ENCODE peak calls at places on chromosomes 5 and 9, in seven cellular contexts. A is mammary epithelial cell, P is neural progenitor cell, C is suprapubic skin, F is heart left ventricle, B is lower lobe of right lung, I is right atrium auricular region. G is an unnamed sample.

GRCh38 chr5:119397518-119398380 is 41.9 kb downstream of the TNFAIP8 start:
- DNase-seq in B (no peak), A (peak), P (no peak), I (no peak), C (no peak), F (no peak), G (peak)

GRCh38 chr9:87676976-87677775 is 48.7 kb upstream of the CTSL start:
- DNase-seq in F (no peak), A (no peak), B (no peak), I (peak), C (no peak), P (no peak), G (no peak)

GRCh38 chr9:136856078-136856474 is 3.9 kb downstream of the MAMDC4 start:
- DNase-seq in F (no peak), B (no peak), P (no peak), I (no peak), C (no peak), A (no peak), G (no peak)

GRCh38 chr9:130854835-130855234 is 19.8 kb downstream of the ABL1 start:
- DNase-seq in A (no peak), P (no peak), F (no peak), B (no peak), C (peak), I (no peak), G (no peak)

GRCh38 chr9:101226803-101227202 is 158.0 kb downstream of the BAAT start:
- DNase-seq in A (no peak), F (no peak), B (no peak), I (no peak), C (no peak), P (no peak), G (no peak)

GRCh38 chr5:164504141-164504772 is 998.8 kb downstream of the MAT2B start:
- DNase-seq in F (no peak), I (no peak), P (peak), A (peak), B (no peak), C (no peak), G (peak)

GRCh38 chr5:124741711-124742496 is 4.5 kb downstream of the ZNF608 start:
- DNase-seq in C (no peak), F (no peak), A (peak), I (no peak), B (no peak), P (peak), G (peak)

GRCh38 chr5:164235176-164235914 is 729.9 kb downstream of the MAT2B start:
- DNase-seq in A (no peak), I (no peak), C (no peak), P (no peak), F (no peak), B (no peak), G (peak)

GRCh38 chr5:138981606-138982005 is 106.5 kb upstream of the LRRTM2 start:
- DNase-seq in P (no peak), I (peak), B (no peak), F (no peak), C (peak), A (no peak), G (no peak)

GRCh38 chr9:86304236-86304730 is 21.9 kb upstream of the ISCA1 start:
- DNase-seq in I (no peak), P (no peak), A (no peak), F (no peak), B (no peak), C (no peak), G (no peak)

GRCh38 chr5:25006734-25007133 is 362.0 kb upstream of the CDH10 start:
- DNase-seq in P (peak), I (no peak), A (peak), C (no peak), F (no peak), B (no peak), G (peak)

GRCh38 chr9:16867571-16868311 is 2.7 kb downstream of the BNC2 start:
- DNase-seq in B (no peak), A (no peak), C (no peak), F (no peak), P (peak), I (peak), G (peak)

GRCh38 chr5:10343486-10343885 is 10.0 kb upstream of the MARCHF6 start:
- DNase-seq in P (no peak), A (no peak), B (no peak), C (no peak), F (no peak), I (peak), G (no peak)

GRCh38 chr5:76854644-76855043 is 4.8 kb downstream of the S100Z start:
- DNase-seq in C (no peak), A (no peak), F (no peak), B (no peak), P (no peak), I (no peak), G (no peak)

DNA sequence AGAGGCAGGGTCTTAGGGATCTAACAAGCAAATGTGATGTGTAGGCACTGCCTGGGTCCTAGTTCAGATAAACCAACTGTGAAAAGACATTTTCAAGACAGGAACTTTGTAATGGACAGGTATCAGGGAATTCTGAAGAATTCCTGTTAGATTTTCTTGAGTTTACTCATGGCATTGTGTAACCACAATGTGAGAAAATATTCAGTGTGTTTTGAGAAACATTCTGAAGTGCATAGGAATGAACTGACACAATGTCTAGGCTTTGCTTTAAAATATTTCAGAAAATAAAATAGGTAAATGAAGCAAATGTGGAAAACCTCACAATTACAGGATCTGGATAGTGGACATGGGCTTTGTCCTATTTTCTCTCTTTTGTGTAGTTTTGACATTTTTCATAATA is 15.2 kb upstream of the AFAP1L1 start:
- DNase-seq in I (no peak), B (no peak), P (no peak), F (no peak), C (no peak), A (no peak), G (no peak)
- H3K27ac ChIP-seq in I (no peak), B (no peak), P (no peak), F (no peak), C (no peak), A (no peak), G (no peak)

GRCh38 chr5:14946813-14947640 is 75.4 kb upstream of the ANKH start:
- DNase-seq in C (no peak), A (peak), P (peak), B (no peak), F (no peak), I (no peak), G (peak)
- TF ChIP-seq CTCF in C (peak), A (peak), P (peak), B (peak), F (peak), I (no peak), G (peak)

GRCh38 chr9:110121170-110121569 is 86.8 kb downstream of the C9orf152 start:
- DNase-seq in F (no peak), I (no peak), P (no peak), A (no peak), B (no peak), C (no peak), G (peak)
- H3K27ac ChIP-seq in F (no peak), I (no peak), P (no peak), A (peak), B (peak), C (no peak), G (peak)

GRCh38 chr9:33374634-33375237 is 27.6 kb downstream of the AQP7 start:
- DNase-seq in F (no peak), I (peak), P (peak), B (peak), C (peak), A (peak), G (peak)

GRCh38 chr9:33374190-33374589 is 28.2 kb downstream of the AQP7 start:
- DNase-seq in B (no peak), A (no peak), P (no peak), C (peak), I (no peak), F (no peak), G (no peak)

GRCh38 chr9:33375841-33376321 is 26.5 kb downstream of the AQP7 start:
- DNase-seq in A (no peak), I (no peak), P (no peak), C (peak), B (no peak), F (no peak), G (no peak)

GRCh38 chr9:33377089-33377715 is 25.2 kb downstream of the AQP7 start:
- DNase-seq in I (no peak), F (no peak), A (no peak), B (no peak), P (no peak), C (peak), G (no peak)

DNA sequence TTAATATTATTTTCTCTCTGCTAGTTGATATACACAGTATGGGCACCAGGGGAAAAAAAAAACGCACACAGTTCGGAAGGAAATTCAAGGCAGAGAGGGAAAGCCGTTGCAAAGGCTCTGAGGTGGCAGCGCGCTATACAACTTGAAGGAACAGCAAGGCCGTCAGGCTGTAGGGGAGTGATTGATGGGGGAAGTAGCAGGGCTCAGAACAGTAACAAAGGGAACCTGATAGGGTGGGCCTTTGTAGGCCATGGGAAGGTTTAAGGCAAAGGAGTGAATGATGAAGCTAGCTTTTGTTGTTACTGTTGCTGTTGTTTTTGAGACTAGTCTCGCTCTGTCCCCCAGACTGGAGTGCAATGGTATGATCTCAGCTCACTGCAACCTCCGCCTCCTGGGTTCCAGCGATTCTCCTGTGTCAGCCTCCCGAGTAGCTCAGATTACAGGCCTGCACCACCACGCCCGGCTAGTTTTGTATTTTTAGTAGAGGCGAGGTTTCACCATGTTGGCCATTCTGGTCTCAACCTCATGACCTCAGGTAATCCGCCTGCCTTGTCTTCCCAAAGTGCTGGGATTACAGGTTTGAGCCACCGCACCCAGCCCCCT is 27.0 kb downstream of the AQP7 start:
- DNase-seq in C (peak), B (no peak), P (peak), F (no peak), A (no peak), I (no peak), G (peak)
- TF ChIP-seq CTCF in C (no peak), B (no peak), P (no peak), F (no peak), A (no peak), I (no peak), G (no peak)

GRCh38 chr5:137667341-137667740 is 68.5 kb downstream of the KLHL3 start:
- DNase-seq in A (peak), P (no peak), F (no peak), C (no peak), I (no peak), B (no peak), G (no peak)
- H3K27ac ChIP-seq in A (no peak), P (no peak), F (peak), C (no peak), I (peak), B (no peak), G (no peak)

GRCh38 chr9:92061184-92061583 is 54.0 kb downstream of the SPTLC1 start:
- DNase-seq in P (no peak), A (no peak), I (no peak), B (no peak), C (no peak), F (no peak), G (no peak)

GRCh38 chr9:92059045-92059444 is 56.2 kb downstream of the SPTLC1 start:
- DNase-seq in F (no peak), A (no peak), P (peak), B (no peak), I (no peak), C (no peak), G (no peak)

GRCh38 chr9:92059669-92060068 is 55.5 kb downstream of the SPTLC1 start:
- DNase-seq in P (peak), F (no peak), I (no peak), B (no peak), C (no peak), A (no peak), G (no peak)

DNA sequence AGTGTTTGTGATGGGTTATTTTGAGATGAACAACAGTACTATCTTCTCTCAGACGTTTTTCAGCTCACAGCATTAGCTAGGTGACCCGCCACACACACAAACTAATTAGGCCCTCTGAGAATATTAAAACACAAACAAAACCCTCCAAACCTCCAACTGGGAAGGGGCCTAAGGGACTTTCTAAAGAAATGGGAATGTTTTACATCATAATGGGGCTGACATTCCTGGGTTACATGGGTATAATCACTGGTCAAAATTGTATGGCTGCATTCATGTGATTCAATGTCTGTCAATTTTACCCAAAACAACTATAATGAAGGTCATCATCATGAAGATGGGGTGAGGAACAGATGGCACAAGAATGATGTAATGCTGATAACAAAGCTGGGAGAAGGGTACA is 59.6 kb downstream of the SPTLC1 start:
- DNase-seq in B (no peak), C (no peak), F (no peak), P (peak), I (no peak), A (no peak), G (no peak)
- TF ChIP-seq CTCF in B (no peak), C (no peak), F (no peak), P (no peak), I (no peak), A (no peak), G (no peak)

DNA sequence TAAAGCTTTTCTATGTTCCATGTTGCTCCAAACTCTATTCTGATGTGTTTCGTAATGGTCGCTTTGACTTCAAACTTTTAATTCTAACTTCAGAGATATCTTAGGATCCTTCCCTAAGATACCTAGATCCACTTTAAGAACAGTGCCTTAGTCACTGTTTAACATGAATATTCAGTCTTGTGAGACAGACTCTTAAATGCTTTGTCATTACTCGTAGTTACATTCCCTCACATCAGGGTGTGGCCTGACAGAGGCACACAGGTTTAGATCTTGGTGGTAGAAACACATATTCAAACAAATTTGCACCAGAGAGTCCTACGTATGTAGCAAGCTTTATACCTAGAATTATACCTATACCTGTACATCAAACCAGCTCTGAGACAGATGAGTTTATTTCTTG is 687.0 kb upstream of the C9orf72 start:
- DNase-seq in F (no peak), C (no peak), A (peak), B (no peak), P (no peak), I (no peak), G (peak)
- H3K27ac ChIP-seq in F (no peak), C (no peak), A (no peak), B (no peak), P (no peak), I (no peak), G (no peak)

GRCh38 chr9:23842531-23843129 is 16.6 kb upstream of the ELAVL2 start:
- DNase-seq in A (no peak), F (no peak), P (no peak), C (no peak), I (no peak), B (no peak), G (no peak)
- TF ChIP-seq CTCF in A (peak), F (no peak), P (peak), C (no peak), I (no peak), B (no peak), G (peak)